ENCODE peak calls at places on chromosomes 16 and 17, in five cellular contexts. H is HCEC 1CT, X is AG08395, G is sciatic nerve, I is glutamatergic neuron. D is an unnamed sample.

GRCh38 chr17:64443086-64443760 is 5.7 kb upstream of the MILR1 start:
- DNase-seq in H (no peak), X (no peak), G (no peak), I (no peak), D (no peak)

GRCh38 chr16:55759983-55760664 is 72.8 kb downstream of the CES1 start:
- DNase-seq in H (peak), X (no peak), G (no peak), I (no peak), D (no peak)

GRCh38 chr16:69513180-69513966 is 52.4 kb upstream of the NFAT5 start:
- DNase-seq in H (no peak), X (peak), G (no peak), I (no peak), D (no peak)

GRCh38 chr17:58336456-58337094 is 8.0 kb upstream of the TSPOAP1 start:
- DNase-seq in H (peak), X (peak), G (no peak), I (no peak), D (peak)

GRCh38 chr17:48639982-48640857 is 14.1 kb upstream of the HOXB9 start:
- DNase-seq in H (no peak), X (no peak), G (no peak), I (no peak), D (no peak)

GRCh38 chr16:86727131-86727530 is 148.8 kb downstream of the FOXL1 start:
- DNase-seq in H (no peak), X (no peak), G (no peak), I (no peak), D (no peak)

GRCh38 chr17:48910370-48910769 is 2.2 kb downstream of the UBE2Z start:
- DNase-seq in H (no peak), X (no peak), G (no peak), I (no peak), D (no peak)

GRCh38 chr17:29451338-29451737 is 61.2 kb downstream of the TAOK1 start:
- DNase-seq in H (no peak), X (no peak), G (no peak), I (no peak), D (no peak)

GRCh38 chr16:20410153-20410723 is 904 bp downstream of the ACSM5 start:
- DNase-seq in H (no peak), X (no peak), G (no peak), I (no peak), D (peak)

GRCh38 chr17:39963826-39964225 is 1.0 kb downstream of the GSDMA start:
- DNase-seq in H (no peak), X (no peak), G (no peak), I (no peak), D (no peak)

GRCh38 chr16:64469351-64469750 is 652.5 kb downstream of the CDH11 start:
- DNase-seq in H (no peak), X (no peak), G (no peak), I (no peak), D (no peak)

GRCh38 chr17:74773871-74774286 is 2.3 kb downstream of the NAT9 start:
- DNase-seq in H (peak), X (peak), G (no peak), I (no peak), D (no peak)

GRCh38 chr16:18805257-18805773 is 4.0 kb upstream of the ARL6IP1 start:
- DNase-seq in H (no peak), X (no peak), G (no peak), I (no peak), D (no peak)

GRCh38 chr17:7570351-7570750 is 8.6 kb downstream of the SENP3 start:
- DNase-seq in H (no peak), X (no peak), G (no peak), I (no peak), D (no peak)

GRCh38 chr17:73508057-73508930 is 136.0 kb downstream of the SDK2 start:
- DNase-seq in H (no peak), X (no peak), G (no peak), I (no peak), D (no peak)

GRCh38 chr17:81924557-81925532 is 2.7 kb downstream of the MAFG start:
- DNase-seq in H (no peak), X (no peak), G (no peak), I (no peak), D (no peak)

GRCh38 chr16:22092143-22092933 is at the start of gene VWA3A:
- DNase-seq in H (peak), X (peak), G (no peak), I (peak), D (no peak)

GRCh38 chr17:77107506-77108433 is 33.0 kb upstream of the SEC14L1 start:
- DNase-seq in H (no peak), X (peak), G (no peak), I (no peak), D (peak)

GRCh38 chr17:34378664-34379101 is 15.7 kb upstream of the CCL1 start:
- DNase-seq in H (no peak), X (no peak), G (no peak), I (no peak), D (peak)

GRCh38 chr17:73293031-73293430 is 18.8 kb downstream of the CDC42EP4 start:
- DNase-seq in H (no peak), X (no peak), G (no peak), I (no peak), D (no peak)

GRCh38 chr16:11743308-11744074 is 834 bp upstream of the TXNDC11 start:
- DNase-seq in H (peak), X (peak), G (no peak), I (no peak), D (peak)

GRCh38 chr17:43667506-43668438 is 6.0 kb upstream of the MEOX1 start:
- DNase-seq in H (peak), X (peak), G (no peak), I (no peak), D (no peak)

GRCh38 chr17:14301761-14302401 is 1.0 kb downstream of the HS3ST3B1 start:
- DNase-seq in H (peak), X (no peak), G (no peak), I (peak), D (peak)

GRCh38 chr16:28537076-28537475 is 1.7 kb downstream of the NUPR1 start:
- DNase-seq in H (no peak), X (no peak), G (no peak), I (no peak), D (no peak)

GRCh38 chr17:74163271-74163821 is 40.1 kb upstream of the RPL38 start:
- DNase-seq in H (no peak), X (no peak), G (no peak), I (no peak), D (no peak)

D was measured in GM12865.